ENCODE peak calls at places on chromosomes 2 and 18, in eight cellular contexts. O is endodermal cell, N is fibroblast of pulmonary artery, S is adrenal gland, L is mucosa of descending colon, R is cardiac muscle cell, C is RWPE1, K is psoas muscle. B is an unnamed sample.

GRCh38 chr2:79801082-79801481 is 288.2 kb downstream of the CTNNA2 start:
- DNase-seq in C (no peak), L (no peak), N (no peak), K (no peak), S (no peak), O (no peak), R (no peak), B (no peak)

GRCh38 chr2:28670882-28671281 is 80.7 kb upstream of the PPP1CB start:
- DNase-seq in L (no peak), S (no peak), R (no peak), N (no peak), K (no peak), O (no peak), C (no peak), B (no peak)

GRCh38 chr18:58314284-58314683 is 270.3 kb downstream of the NEDD4L start:
- DNase-seq in K (peak), C (peak), L (no peak), R (peak), N (peak), S (peak), O (no peak), B (peak)

GRCh38 chr18:61502472-61502871 is 169.2 kb downstream of the CDH20 start:
- DNase-seq in C (peak), L (no peak), K (no peak), S (peak), R (peak), N (peak), O (peak), B (peak)

GRCh38 chr2:25380586-25381360 is 39.0 kb upstream of the DNMT3A start:
- DNase-seq in N (no peak), S (no peak), K (peak), R (no peak), L (peak), C (no peak), O (no peak), B (peak)

GRCh38 chr2:134681201-134681600 is 37.6 kb downstream of the TMEM163 start:
- DNase-seq in N (no peak), C (no peak), K (no peak), O (no peak), R (no peak), L (no peak), S (no peak), B (no peak)

GRCh38 chr2:17539596-17539992 is 902 bp upstream of the VSNL1 start:
- DNase-seq in S (no peak), K (no peak), O (peak), N (peak), C (no peak), R (peak), L (peak), B (peak)

GRCh38 chr18:67862069-67862468 is 345.5 kb upstream of the DSEL start:
- DNase-seq in S (no peak), C (no peak), R (no peak), L (no peak), K (no peak), N (peak), O (no peak), B (peak)

GRCh38 chr2:71756280-71756906 is 303.0 kb downstream of the DYSF start:
- DNase-seq in N (no peak), K (no peak), L (no peak), O (no peak), S (no peak), R (peak), C (no peak), B (peak)

GRCh38 chr2:60152226-60152833 is 401.1 kb downstream of the BCL11A start:
- DNase-seq in K (no peak), C (no peak), S (no peak), L (no peak), N (peak), R (peak), O (no peak), B (peak)

GRCh38 chr2:23660227-23660626 is 266.7 kb downstream of the ATAD2B start:
- DNase-seq in K (no peak), N (no peak), C (no peak), R (no peak), S (no peak), L (no peak), O (no peak), B (no peak)

GRCh38 chr18:59823611-59824195 is 76.1 kb upstream of the PMAIP1 start:
- DNase-seq in L (no peak), C (peak), R (peak), O (peak), K (peak), N (peak), S (peak), B (peak)
- TF ChIP-seq CTCF in L (peak), C (peak), R (peak), O (peak), K (peak), N (peak), S (peak), B (peak)

GRCh38 chr2:151153601-151154000 is 108.1 kb downstream of the RBM43 start:
- DNase-seq in C (peak), R (no peak), K (no peak), S (no peak), L (no peak), N (no peak), O (no peak), B (no peak)
- TF ChIP-seq CTCF in C (no peak), R (no peak), K (no peak), S (no peak), L (no peak), N (no peak), O (no peak), B (no peak)

DNA sequence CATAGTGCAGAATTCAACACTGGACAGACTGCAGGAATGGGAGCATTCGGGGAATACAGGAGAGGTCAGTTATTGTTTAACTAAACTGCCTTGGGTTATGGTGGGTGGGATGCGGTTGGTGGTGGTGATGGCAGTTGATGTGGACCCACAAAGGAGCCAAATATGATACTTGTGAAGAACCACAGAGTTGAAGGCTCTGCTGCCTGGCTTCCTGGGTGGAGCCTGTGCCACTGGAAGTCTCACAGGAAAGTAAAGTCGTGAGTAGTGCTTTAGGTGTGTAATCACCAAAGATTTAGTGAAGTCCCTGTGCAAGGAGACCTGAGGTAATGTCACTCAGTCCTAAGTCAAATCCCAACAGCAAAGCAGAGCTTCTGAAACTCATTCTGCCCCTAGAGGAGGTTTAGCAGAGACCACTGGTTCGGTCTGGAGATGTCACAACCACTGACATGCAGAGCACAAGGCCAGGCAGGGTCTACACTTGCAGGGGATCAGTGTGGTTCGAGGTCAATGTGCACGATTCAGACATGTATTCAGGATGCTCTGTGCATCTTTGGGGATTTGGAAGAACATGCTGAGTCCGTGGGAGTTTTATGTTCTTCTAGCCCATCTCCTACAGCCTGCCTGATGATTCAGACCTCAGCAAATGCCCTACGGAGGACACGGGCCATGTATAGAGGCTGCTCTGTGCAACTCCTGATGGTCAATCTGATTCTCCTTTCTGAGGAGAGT is 1150.9 kb downstream of the RPIA start:
- DNase-seq in R (no peak), C (no peak), S (no peak), O (no peak), L (no peak), N (no peak), K (no peak), B (no peak)
- TF ChIP-seq CTCF in R (no peak), C (no peak), S (no peak), O (no peak), L (no peak), N (no peak), K (no peak), B (no peak)

DNA sequence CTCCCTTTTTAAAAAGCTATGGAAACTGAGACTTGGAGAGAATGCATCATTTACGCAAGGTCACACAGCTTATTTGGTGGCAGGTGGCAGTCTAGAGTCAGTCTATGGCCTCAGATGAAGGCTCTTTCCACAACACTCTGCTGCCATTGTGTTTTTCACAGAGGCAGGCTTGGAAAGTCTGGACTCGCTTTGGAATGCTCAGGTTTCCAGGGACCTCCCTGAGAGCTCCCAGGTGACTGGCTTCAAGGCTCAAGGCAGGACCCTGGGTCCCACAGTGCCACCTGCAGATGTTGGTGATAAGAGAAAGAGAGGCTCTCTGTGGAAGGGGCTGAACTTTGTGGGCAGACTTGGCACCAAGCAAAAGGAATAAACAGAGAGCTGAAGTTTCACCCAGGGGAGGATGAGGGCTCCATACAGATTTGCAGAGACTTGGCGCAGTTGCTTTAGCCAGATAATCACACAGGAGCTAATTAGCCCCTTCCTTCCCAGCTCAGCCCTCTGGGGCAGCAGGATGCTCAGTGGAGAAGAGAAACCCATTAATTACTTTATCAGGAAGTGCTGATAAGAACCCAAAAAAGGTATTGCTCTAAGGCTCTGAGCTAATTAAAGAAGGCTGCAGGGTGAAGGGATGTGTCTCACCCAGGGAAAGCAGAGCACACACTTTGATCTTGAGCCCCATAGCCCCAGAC is 103.5 kb downstream of the LBH start:
- DNase-seq in O (peak), C (no peak), K (no peak), S (no peak), N (no peak), L (no peak), R (no peak), B (no peak)
- TF ChIP-seq CTCF in O (peak), C (no peak), K (no peak), S (no peak), N (no peak), L (no peak), R (no peak), B (no peak)

GRCh38 chr2:27442282-27442980 is at the start of gene KRTCAP3:
- DNase-seq in O (peak), N (no peak), R (no peak), L (peak), S (peak), C (peak), K (peak), B (no peak)
- TF ChIP-seq CTCF in O (no peak), N (no peak), R (no peak), L (peak), S (no peak), C (peak), K (no peak), B (no peak)

GRCh38 chr2:196381464-196381863 is 210.1 kb upstream of the STK17B start:
- DNase-seq in O (no peak), R (no peak), K (no peak), S (no peak), N (no peak), L (no peak), C (no peak), B (no peak)
- TF ChIP-seq CTCF in O (no peak), R (no peak), K (no peak), S (no peak), N (no peak), L (no peak), C (no peak), B (no peak)

B was measured in AG10803.